ENCODE peak calls at places on chromosomes 13 and 19, in eight cellular contexts. V is prostate gland; S is HEK293T; C is lower leg skin; H is AG04449; G is nephron progenitor cell; N is activated CD4-positive, alpha-beta memory T cell treated with anti-CD3 and anti-CD28 coated beads, Interleukin-2, amount 10 ng/mL, durations not matched to agents 7 days and 5 days; T is stimulated activated CD4-positive, alpha-beta T cell treated with anti-CD3 and anti-CD28 coated beads, Interleukin-4, amount 100 ng/mL, for 24 hours. M is an unnamed sample.

GRCh38 chr13:33787051-33787591 is 30.8 kb upstream of the RFC3 start:
- DNase-seq in V (no peak), S (no peak), C (no peak), H (no peak), G (no peak), N (peak), T (no peak), M (no peak)

GRCh38 chr13:86870388-86870966 is 800.7 kb upstream of the SLITRK5 start:
- DNase-seq in V (no peak), S (no peak), C (no peak), H (no peak), G (no peak), N (no peak), T (no peak), M (no peak)

GRCh38 chr19:2333807-2334211 is 5.3 kb downstream of the SPPL2B start:
- DNase-seq in V (no peak), S (no peak), C (no peak), H (no peak), G (no peak), N (no peak), T (no peak), M (no peak)

GRCh38 chr13:20713751-20714150 is 10.3 kb downstream of the IL17D start:
- DNase-seq in V (no peak), S (no peak), C (no peak), H (no peak), G (no peak), N (no peak), T (no peak), M (no peak)

GRCh38 chr13:23741879-23742510 is 147.2 kb downstream of the MIPEP start:
- DNase-seq in V (no peak), S (peak), C (no peak), H (no peak), G (peak), N (no peak), T (no peak), M (no peak)

GRCh38 chr13:42832341-42833153 is 51.2 kb downstream of the FAM216B start:
- DNase-seq in V (no peak), S (no peak), C (no peak), H (peak), G (no peak), N (no peak), T (no peak), M (no peak)

GRCh38 chr19:56105090-56105701 is 15.9 kb downstream of the ZNF787 start:
- DNase-seq in V (peak), S (peak), C (peak), H (no peak), G (peak), N (peak), T (peak), M (peak)

GRCh38 chr13:44420376-44421220 is 47.0 kb downstream of the SERP2 start:
- DNase-seq in V (no peak), S (no peak), C (no peak), H (no peak), G (no peak), N (no peak), T (no peak), M (no peak)

GRCh38 chr19:23528376-23528775 is 133.1 kb upstream of the ZNF91 start:
- DNase-seq in V (no peak), S (no peak), C (no peak), H (no peak), G (no peak), N (no peak), T (no peak), M (no peak)

GRCh38 chr13:95676100-95676774 is 702 bp upstream of the DNAJC3 start:
- DNase-seq in V (peak), S (peak), C (peak), H (no peak), G (no peak), N (peak), T (peak), M (peak)